ENCODE peak calls at places on chromosomes 11 and 22, in six cellular contexts. One of them, this sample, is unnamed.

GRCh38 chr11:23138761-23139160 is 278.5 kb upstream of the CCDC179 start:
- DNase-seq in AG04450: no peak
- DNase-seq in type B pancreatic cell: no peak
- DNase-seq in colonic mucosa: no peak
- DNase-seq in COR-L47: no peak
- DNase-seq in CD8-positive, alpha-beta memory T cell: no peak
- DNase-seq in this sample: no peak

GRCh38 chr11:118789501-118790356 is 1.2 kb downstream of the DDX6 start:
- DNase-seq in colonic mucosa: peak; percentile 63
- DNase-seq in AG04450: no peak
- DNase-seq in COR-L47: no peak
- DNase-seq in type B pancreatic cell: no peak
- DNase-seq in CD8-positive, alpha-beta memory T cell: peak; percentile 62
- DNase-seq in this sample: no peak

GRCh38 chr11:75855191-75855590 is 40.2 kb downstream of the UVRAG start:
- DNase-seq in COR-L47: no peak
- DNase-seq in CD8-positive, alpha-beta memory T cell: no peak
- DNase-seq in AG04450: no peak
- DNase-seq in colonic mucosa: no peak
- DNase-seq in type B pancreatic cell: no peak
- DNase-seq in this sample: no peak

GRCh38 chr22:41657709-41658108 is 31.0 kb downstream of the SNU13 start:
- DNase-seq in colonic mucosa: no peak
- DNase-seq in type B pancreatic cell: no peak
- DNase-seq in CD8-positive, alpha-beta memory T cell: no peak
- DNase-seq in COR-L47: no peak
- DNase-seq in AG04450: no peak
- DNase-seq in this sample: no peak

GRCh38 chr11:86119062-86119461 is 50.2 kb upstream of the PICALM start:
- DNase-seq in AG04450: no peak
- DNase-seq in type B pancreatic cell: no peak
- DNase-seq in CD8-positive, alpha-beta memory T cell: no peak
- DNase-seq in colonic mucosa: no peak
- DNase-seq in COR-L47: peak; percentile 12
- DNase-seq in this sample: no peak

GRCh38 chr11:29334781-29335140 is 682.1 kb downstream of the KCNA4 start:
- DNase-seq in CD8-positive, alpha-beta memory T cell: no peak
- DNase-seq in colonic mucosa: no peak
- DNase-seq in COR-L47: no peak
- DNase-seq in AG04450: no peak
- DNase-seq in type B pancreatic cell: no peak
- DNase-seq in this sample: no peak

GRCh38 chr11:119144825-119145476 is 3.9 kb upstream of the ABCG4 start:
- DNase-seq in CD8-positive, alpha-beta memory T cell: no peak
- DNase-seq in type B pancreatic cell: no peak
- DNase-seq in AG04450: peak; percentile 32
- DNase-seq in colonic mucosa: peak; percentile 76
- DNase-seq in COR-L47: peak; percentile 67
- DNase-seq in this sample: peak; percentile 32

GRCh38 chr11:62595124-62595523 is 3.8 kb upstream of the TUT1 start:
- DNase-seq in AG04450: no peak
- DNase-seq in type B pancreatic cell: no peak
- DNase-seq in colonic mucosa: no peak
- DNase-seq in CD8-positive, alpha-beta memory T cell: no peak
- DNase-seq in COR-L47: no peak
- DNase-seq in this sample: no peak

GRCh38 chr22:29706493-29706892 is 13.3 kb upstream of the CABP7 start:
- DNase-seq in type B pancreatic cell: no peak
- DNase-seq in CD8-positive, alpha-beta memory T cell: no peak
- DNase-seq in colonic mucosa: no peak
- DNase-seq in AG04450: no peak
- DNase-seq in COR-L47: peak; percentile 50
- DNase-seq in this sample: no peak

GRCh38 chr11:130148927-130149326 is 10.7 kb upstream of the ST14 start:
- DNase-seq in COR-L47: no peak
- DNase-seq in colonic mucosa: no peak
- DNase-seq in CD8-positive, alpha-beta memory T cell: no peak
- DNase-seq in type B pancreatic cell: no peak
- DNase-seq in AG04450: no peak
- DNase-seq in this sample: no peak

GRCh38 chr22:17912942-17913704 is 111.2 kb downstream of the MICAL3 start:
- DNase-seq in colonic mucosa: no peak
- DNase-seq in CD8-positive, alpha-beta memory T cell: no peak
- DNase-seq in COR-L47: no peak
- DNase-seq in AG04450: no peak
- DNase-seq in type B pancreatic cell: no peak
- DNase-seq in this sample: no peak

GRCh38 chr11:118881130-118881717 is 2.5 kb upstream of the CXCR5 start:
- DNase-seq in colonic mucosa: no peak
- DNase-seq in type B pancreatic cell: no peak
- DNase-seq in AG04450: no peak
- DNase-seq in CD8-positive, alpha-beta memory T cell: peak; percentile 29
- DNase-seq in COR-L47: no peak
- DNase-seq in this sample: no peak

GRCh38 chr11:64102005-64102738 is 63.7 kb downstream of the MACROD1 start:
- DNase-seq in colonic mucosa: no peak
- DNase-seq in type B pancreatic cell: no peak
- DNase-seq in COR-L47: no peak
- DNase-seq in AG04450: no peak
- DNase-seq in CD8-positive, alpha-beta memory T cell: no peak
- DNase-seq in this sample: no peak

GRCh38 chr11:31809857-31810778 is 1.0 kb downstream of the PAX6 start:
- DNase-seq in CD8-positive, alpha-beta memory T cell: no peak
- DNase-seq in COR-L47: peak; percentile 48
- DNase-seq in type B pancreatic cell: no peak
- DNase-seq in AG04450: no peak
- DNase-seq in colonic mucosa: no peak
- DNase-seq in this sample: no peak

GRCh38 chr11:69212121-69213110 is 56.7 kb downstream of the SMIM38 start:
- DNase-seq in CD8-positive, alpha-beta memory T cell: no peak
- DNase-seq in COR-L47: no peak
- DNase-seq in type B pancreatic cell: peak; percentile 58
- DNase-seq in AG04450: no peak
- DNase-seq in colonic mucosa: no peak
- DNase-seq in this sample: no peak